ENCODE peak calls at places on chromosomes 7 and 10, in seven cellular contexts. D is breast epithelium; R is psoas muscle; N is OCI-LY7; L is iPS DF 6.9; T is mesenchymal stem cell; K is CD8-positive, alpha-beta memory T cell. P is an unnamed sample.

GRCh38 chr10:92787557-92788152 is 60.7 kb upstream of the EXOC6 start:
- DNase-seq in D (no peak), R (no peak), N (peak), L (no peak), T (no peak), K (no peak), P (no peak)

GRCh38 chr10:944034-944831 is 12.7 kb upstream of the LARP4B start:
- DNase-seq in D (no peak), R (peak), N (no peak), L (no peak), T (peak), K (no peak), P (no peak)

GRCh38 chr10:49162063-49162462 is 26.1 kb downstream of the TMEM273 start:
- DNase-seq in D (no peak), R (no peak), N (no peak), L (no peak), T (no peak), K (no peak), P (no peak)

GRCh38 chr7:120862987-120863386 is 5.0 kb upstream of the TSPAN12 start:
- DNase-seq in D (no peak), R (no peak), N (no peak), L (no peak), T (peak), K (no peak), P (no peak)

GRCh38 chr10:30093303-30093967 is 34.0 kb upstream of the JCAD start:
- DNase-seq in D (no peak), R (no peak), N (no peak), L (no peak), T (no peak), K (no peak), P (no peak)

GRCh38 chr10:128062837-128063563 is 63.2 kb downstream of the MKI67 start:
- DNase-seq in D (no peak), R (no peak), N (peak), L (no peak), T (no peak), K (peak), P (peak)

GRCh38 chr7:1073211-1073977 is 14.5 kb upstream of the GPER1 start:
- DNase-seq in D (no peak), R (no peak), N (no peak), L (no peak), T (no peak), K (no peak), P (no peak)

GRCh38 chr7:159067870-159068787 is 76.5 kb downstream of the VIPR2 start:
- DNase-seq in D (no peak), R (peak), N (no peak), L (no peak), T (no peak), K (no peak), P (no peak)

GRCh38 chr10:310371-310770 is 175.1 kb downstream of the ZMYND11 start:
- DNase-seq in D (no peak), R (no peak), N (no peak), L (no peak), T (no peak), K (no peak), P (no peak)

GRCh38 chr10:126349676-126350075 is 38.6 kb downstream of the ADAM12 start:
- DNase-seq in D (no peak), R (no peak), N (no peak), L (no peak), T (no peak), K (no peak), P (no peak)

GRCh38 chr10:71089162-71089561 is 123.2 kb upstream of the UNC5B start:
- DNase-seq in D (no peak), R (no peak), N (no peak), L (no peak), T (no peak), K (no peak), P (no peak)

GRCh38 chr7:69367785-69368184 is 230.5 kb upstream of the AUTS2 start:
- DNase-seq in D (no peak), R (no peak), N (no peak), L (no peak), T (peak), K (no peak), P (no peak)

GRCh38 chr7:69994218-69994617 is 395.9 kb downstream of the AUTS2 start:
- DNase-seq in D (no peak), R (no peak), N (no peak), L (no peak), T (no peak), K (no peak), P (no peak)

GRCh38 chr10:28295346-28295745 is 7.5 kb downstream of the MPP7 start:
- DNase-seq in D (no peak), R (no peak), N (no peak), L (no peak), T (no peak), K (no peak), P (no peak)

GRCh38 chr10:103663802-103664201 is 170.3 kb downstream of the NEURL1 start:
- DNase-seq in D (no peak), R (peak), N (no peak), L (no peak), T (no peak), K (no peak), P (no peak)

GRCh38 chr10:125001313-125002043 is 59.6 kb downstream of the ZRANB1 start:
- DNase-seq in D (no peak), R (peak), N (no peak), L (no peak), T (no peak), K (no peak), P (no peak)

GRCh38 chr10:80276335-80276734 is 13.1 kb downstream of the MAT1A start:
- DNase-seq in D (no peak), R (no peak), N (no peak), L (no peak), T (no peak), K (no peak), P (no peak)

GRCh38 chr7:117338020-117338419 is 15.2 kb upstream of the WNT2 start:
- DNase-seq in D (no peak), R (no peak), N (no peak), L (no peak), T (no peak), K (no peak), P (no peak)

GRCh38 chr7:80136276-80137045 is 1.8 kb downstream of the GNAI1 start:
- DNase-seq in D (no peak), R (no peak), N (no peak), L (no peak), T (peak), K (peak), P (no peak)

GRCh38 chr10:114352653-114353298 is 51.5 kb downstream of the AFAP1L2 start:
- DNase-seq in D (no peak), R (no peak), N (peak), L (no peak), T (no peak), K (no peak), P (no peak)

GRCh38 chr7:79949778-79950177 is 184.9 kb upstream of the GNAI1 start:
- DNase-seq in D (no peak), R (no peak), N (no peak), L (no peak), T (no peak), K (no peak), P (no peak)

GRCh38 chr10:103102195-103102594 is 90.9 kb downstream of the NT5C2 start:
- DNase-seq in D (no peak), R (no peak), N (no peak), L (no peak), T (no peak), K (no peak), P (no peak)

GRCh38 chr10:79413196-79413595 is 32.2 kb downstream of the ZCCHC24 start:
- DNase-seq in D (peak), R (peak), N (no peak), L (no peak), T (peak), K (no peak), P (no peak)

GRCh38 chr10:49264177-49264677 is 34.7 kb upstream of the C10orf71 start:
- DNase-seq in D (no peak), R (no peak), N (no peak), L (no peak), T (no peak), K (no peak), P (no peak)

DNA sequence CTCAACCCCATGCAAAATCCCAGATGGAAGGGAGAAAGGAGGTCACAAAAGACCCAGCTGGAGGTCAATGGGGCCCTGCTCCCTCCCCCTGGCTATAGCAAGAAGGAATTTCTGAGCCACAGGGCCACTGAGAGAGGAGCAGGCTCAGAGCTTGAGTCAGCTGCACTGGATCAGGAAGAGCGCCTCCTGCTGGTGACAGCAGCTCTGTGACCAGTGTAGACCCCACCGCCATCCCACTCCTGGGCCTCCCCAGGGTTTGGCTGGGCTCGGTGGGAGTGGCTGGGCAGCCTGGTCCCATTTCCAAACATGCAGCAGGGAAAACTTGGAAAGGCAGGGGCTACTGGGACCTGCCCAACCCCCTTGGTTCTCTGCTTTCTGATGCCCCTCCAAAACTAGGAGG is 31.5 kb upstream of the PRLHR start:
- DNase-seq in D (no peak), R (no peak), N (peak), L (no peak), T (no peak), K (no peak), P (no peak)
- H3K27ac ChIP-seq in D (no peak), R (no peak), N (no peak), L (no peak), T (no peak), K (no peak), P (no peak)

DNA sequence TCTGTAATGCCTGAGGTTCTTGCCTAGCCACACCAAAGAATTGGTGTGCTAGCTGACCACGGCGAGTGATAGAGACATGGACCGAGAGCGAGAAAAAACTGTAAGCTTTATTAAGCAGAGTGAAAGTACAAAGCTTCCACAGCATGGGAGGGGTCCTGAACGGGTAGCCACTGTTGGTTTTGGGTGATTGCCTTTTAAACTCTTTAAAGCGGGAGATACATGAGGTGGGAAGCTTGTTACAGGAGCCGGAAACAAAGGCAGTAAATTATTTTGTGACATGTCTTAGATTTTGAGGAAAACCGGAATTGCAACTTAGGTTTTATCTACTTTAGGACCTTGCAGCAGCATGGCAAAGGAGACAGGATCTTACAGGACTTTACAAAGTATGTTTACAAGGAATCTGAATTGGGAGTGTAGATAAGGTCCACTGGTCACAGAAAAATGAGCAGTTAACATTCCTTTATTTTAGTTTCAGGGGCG is 252.6 kb upstream of the MBL2 start:
- DNase-seq in D (no peak), R (no peak), N (peak), L (no peak), T (no peak), K (no peak), P (no peak)
- H3K4me3 ChIP-seq in D (peak), R (no peak), N (peak), L (no peak), T (peak), K (no peak), P (no peak)

GRCh38 chr7:155352076-155352752 is 54.5 kb downstream of the INSIG1 start:
- DNase-seq in D (peak), R (no peak), N (no peak), L (no peak), T (no peak), K (no peak), P (no peak)
- H3K27ac ChIP-seq in D (no peak), R (no peak), N (no peak), L (no peak), T (no peak), K (no peak), P (no peak)

GRCh38 chr10:89392974-89393373 is 551 bp downstream of the IFIT1 start:
- DNase-seq in D (no peak), R (no peak), N (no peak), L (no peak), T (peak), K (no peak), P (no peak)

GRCh38 chr10:89395141-89395540 is 2.7 kb downstream of the IFIT1 start:
- DNase-seq in D (no peak), R (no peak), N (no peak), L (no peak), T (no peak), K (no peak), P (no peak)

GRCh38 chr10:89391882-89392756 is at the start of gene IFIT1:
- DNase-seq in D (no peak), R (no peak), N (no peak), L (no peak), T (peak), K (peak), P (peak)

GRCh38 chr10:89390875-89391576 is 1.4 kb upstream of the IFIT1 start:
- DNase-seq in D (no peak), R (no peak), N (no peak), L (no peak), T (no peak), K (no peak), P (no peak)

DNA sequence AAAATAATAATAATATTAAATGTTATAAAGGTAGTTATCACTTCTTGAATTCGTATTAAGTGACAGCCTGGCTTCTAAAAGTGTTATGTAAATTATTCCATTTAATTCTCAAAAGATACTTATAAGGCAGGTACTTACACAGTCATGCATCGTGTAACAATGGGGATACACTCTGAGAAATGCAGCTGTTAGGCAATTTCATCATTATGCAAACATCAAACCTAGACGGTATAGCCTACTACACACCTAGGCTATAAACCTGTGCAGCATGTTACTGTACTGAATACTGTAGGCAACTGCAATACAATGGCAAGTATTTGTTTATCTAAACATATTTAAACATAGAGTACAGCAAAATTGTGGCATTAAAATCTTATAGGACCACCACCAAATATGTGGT is 1.5 kb downstream of the IFIT1 start:
- DNase-seq in D (no peak), R (no peak), N (no peak), L (no peak), T (no peak), K (no peak), P (no peak)
- H3K4me3 ChIP-seq in D (peak), R (peak), N (no peak), L (no peak), T (peak), K (no peak), P (no peak)

GRCh38 chr10:119515511-119516045 is 26.9 kb downstream of the RGS10 start:
- DNase-seq in D (no peak), R (no peak), N (no peak), L (no peak), T (no peak), K (no peak), P (no peak)

GRCh38 chr10:119516381-119517234 is 25.9 kb downstream of the RGS10 start:
- DNase-seq in D (no peak), R (no peak), N (peak), L (no peak), T (peak), K (peak), P (peak)

GRCh38 chr10:119518176-119518575 is 24.3 kb downstream of the RGS10 start:
- DNase-seq in D (no peak), R (no peak), N (no peak), L (no peak), T (no peak), K (no peak), P (no peak)

GRCh38 chr10:119518936-119519335 is 23.6 kb downstream of the RGS10 start:
- DNase-seq in D (no peak), R (no peak), N (no peak), L (no peak), T (peak), K (no peak), P (no peak)

GRCh38 chr10:119517235-119518141 is 25.0 kb downstream of the RGS10 start:
- DNase-seq in D (no peak), R (no peak), N (peak), L (no peak), T (peak), K (peak), P (peak)
- H3K27ac ChIP-seq in D (peak), R (peak), N (peak), L (no peak), T (peak), K (peak), P (peak)

DNA sequence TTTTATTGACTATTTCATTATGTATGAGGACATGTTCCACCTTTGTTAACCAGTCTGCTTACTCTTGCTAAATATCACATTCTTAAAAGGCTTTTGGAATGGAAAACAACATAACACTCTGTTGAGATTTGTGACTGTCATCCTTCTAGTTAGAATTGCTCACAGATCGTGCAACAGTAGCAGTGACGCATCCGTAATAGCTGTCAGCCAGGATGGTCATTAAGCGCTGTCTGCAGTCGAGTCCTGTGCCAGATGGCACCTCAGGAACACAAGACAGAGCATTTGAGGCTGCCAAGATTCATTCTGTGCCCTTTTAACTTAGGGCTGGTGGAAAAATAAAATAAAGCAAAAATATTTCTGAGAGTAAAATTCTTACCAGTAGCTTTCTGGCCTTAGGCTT is 348.6 kb downstream of the ANKRD7 start:
- DNase-seq in D (no peak), R (peak), N (no peak), L (no peak), T (peak), K (no peak), P (no peak)
- H3K4me3 ChIP-seq in D (no peak), R (no peak), N (no peak), L (no peak), T (no peak), K (no peak), P (no peak)

GRCh38 chr10:97708976-97709745 is 4.4 kb upstream of the MARVELD1 start:
- DNase-seq in D (peak), R (peak), N (peak), L (no peak), T (peak), K (peak), P (peak)

GRCh38 chr10:97709746-97710078 is 3.8 kb upstream of the MARVELD1 start:
- DNase-seq in D (no peak), R (no peak), N (no peak), L (no peak), T (no peak), K (no peak), P (no peak)

GRCh38 chr10:97708167-97708566 is 5.4 kb upstream of the MARVELD1 start:
- DNase-seq in D (no peak), R (no peak), N (no peak), L (no peak), T (no peak), K (no peak), P (no peak)

GRCh38 chr10:97705006-97705670 is 8.4 kb upstream of the MARVELD1 start:
- DNase-seq in D (no peak), R (no peak), N (no peak), L (no peak), T (no peak), K (no peak), P (no peak)

DNA sequence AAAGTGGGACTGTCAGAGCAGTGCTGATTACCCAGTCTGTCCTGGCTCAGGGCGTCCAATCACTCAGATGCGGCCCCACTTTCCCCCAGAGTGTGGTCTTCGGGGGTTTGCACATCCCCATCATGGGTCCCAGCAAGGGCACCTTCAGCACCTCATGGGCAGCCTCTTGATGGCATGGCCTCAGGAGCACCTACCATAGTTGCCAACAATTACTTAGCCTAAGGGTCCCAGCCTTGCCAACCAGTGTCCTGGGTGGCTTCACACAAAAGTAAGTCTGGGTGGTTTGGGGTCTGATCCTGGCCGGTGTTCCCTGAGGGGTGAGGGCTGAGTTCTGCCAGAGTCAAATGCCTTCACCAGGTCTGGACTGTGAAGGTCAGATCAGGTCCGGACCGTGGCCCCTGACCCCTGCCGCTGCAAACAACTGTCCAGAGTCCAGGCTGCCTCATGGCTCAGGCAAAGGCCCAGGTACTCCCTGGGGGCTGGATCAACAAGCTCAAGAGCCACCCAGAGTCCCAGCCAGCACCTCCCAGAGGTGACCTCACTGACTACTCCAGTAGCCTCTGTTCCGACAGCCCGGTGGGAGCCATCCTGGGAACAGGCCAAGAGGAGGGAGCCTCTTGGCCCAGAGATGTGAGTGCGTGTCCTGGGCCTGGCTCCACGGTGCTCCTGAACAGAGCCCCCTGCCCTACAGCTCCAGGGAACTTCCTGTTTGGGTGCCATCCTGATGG is 6.2 kb upstream of the MARVELD1 start:
- DNase-seq in D (no peak), R (no peak), N (no peak), L (no peak), T (no peak), K (no peak), P (peak)
- H3K27ac ChIP-seq in D (no peak), R (no peak), N (no peak), L (no peak), T (no peak), K (no peak), P (no peak)

P was measured in CD4-positive, alpha-beta memory T cell.